ENCODE peak calls at places on chromosome 4, in six cellular contexts. One of them, this sample, is unnamed.

GRCh38 chr4:101044766-101045165 is 302.6 kb downstream of the PPP3CA start:
- DNase-seq in anterior cingulate cortex: no peak
- DNase-seq in GDM1: no peak
- DNase-seq in HEK293T: no peak
- DNase-seq in AG04450: no peak
- DNase-seq in left kidney: no peak
- DNase-seq in this sample: no peak

GRCh38 chr4:74152841-74153240 is 5.1 kb upstream of the MTHFD2L start:
- DNase-seq in HEK293T: no peak
- DNase-seq in GDM1: no peak
- DNase-seq in AG04450: no peak
- DNase-seq in anterior cingulate cortex: no peak
- DNase-seq in left kidney: no peak
- DNase-seq in this sample: no peak

GRCh38 chr4:925771-926500 is 6.2 kb downstream of the GAK start:
- DNase-seq in GDM1: no peak
- DNase-seq in anterior cingulate cortex: no peak
- DNase-seq in HEK293T: no peak
- DNase-seq in left kidney: no peak
- DNase-seq in AG04450: no peak
- DNase-seq in this sample: no peak

GRCh38 chr4:163662761-163663160 is 168.3 kb downstream of the TMA16 start:
- DNase-seq in GDM1: no peak
- DNase-seq in AG04450: no peak
- DNase-seq in left kidney: peak
- DNase-seq in anterior cingulate cortex: no peak
- DNase-seq in HEK293T: no peak
- DNase-seq in this sample: no peak

GRCh38 chr4:184755278-184755677 is 21.4 kb upstream of the CENPU start:
- DNase-seq in GDM1: no peak
- DNase-seq in HEK293T: no peak
- DNase-seq in left kidney: no peak
- DNase-seq in AG04450: no peak
- DNase-seq in anterior cingulate cortex: no peak
- DNase-seq in this sample: no peak

GRCh38 chr4:104279744-104280143 is 214.9 kb downstream of the CXXC4 start:
- DNase-seq in HEK293T: no peak
- DNase-seq in GDM1: no peak
- DNase-seq in anterior cingulate cortex: no peak
- DNase-seq in left kidney: no peak
- DNase-seq in AG04450: no peak
- DNase-seq in this sample: no peak

GRCh38 chr4:98706935-98707334 is 48.5 kb upstream of the TSPAN5 start:
- DNase-seq in AG04450: no peak
- DNase-seq in left kidney: no peak
- DNase-seq in HEK293T: no peak
- DNase-seq in GDM1: no peak
- DNase-seq in anterior cingulate cortex: no peak
- DNase-seq in this sample: no peak

GRCh38 chr4:149158852-149159251 is 656.8 kb downstream of the IQCM start:
- DNase-seq in left kidney: no peak
- DNase-seq in HEK293T: no peak
- DNase-seq in AG04450: no peak
- DNase-seq in GDM1: no peak
- DNase-seq in anterior cingulate cortex: no peak
- DNase-seq in this sample: no peak

GRCh38 chr4:52606766-52607165 is 52.3 kb downstream of the USP46 start:
- DNase-seq in HEK293T: no peak
- DNase-seq in left kidney: no peak
- DNase-seq in GDM1: no peak
- DNase-seq in anterior cingulate cortex: no peak
- DNase-seq in AG04450: no peak
- DNase-seq in this sample: no peak

GRCh38 chr4:30094866-30095265 is 625.3 kb upstream of the PCDH7 start:
- DNase-seq in AG04450: no peak
- DNase-seq in GDM1: no peak
- DNase-seq in left kidney: no peak
- DNase-seq in HEK293T: no peak
- DNase-seq in anterior cingulate cortex: no peak
- DNase-seq in this sample: no peak

This sample was measured in nucleus accumbens.